ENCODE peak calls at places on chromosomes 6 and 20, in four cellular contexts. W is WTC11, F is HepG2, X is K562. Z is an unnamed sample.
A peak's percentile ranks its signal among the peaks of the same experiment; 100 is the strongest.

GRCh38 chr20:1656844-1657243 is 735 bp downstream of the SIRPG start:
- DNase-seq in W (no peak), F (no peak), X (no peak), Z (no peak)

GRCh38 chr20:5264807-5265206 is 51.9 kb downstream of the PROKR2 start:
- DNase-seq in W (no peak), F (no peak), X (no peak), Z (no peak)

GRCh38 chr6:81614292-81614691 is 138.2 kb downstream of the TENT5A start:
- DNase-seq in W (no peak), F (peak; percentile 13), X (no peak), Z (no peak)

GRCh38 chr6:100512203-100512862 is 47.6 kb upstream of the SIM1 start:
- DNase-seq in W (no peak), F (no peak), X (no peak), Z (no peak)

GRCh38 chr6:143286280-143286795 is 164.2 kb downstream of the ADAT2 start:
- DNase-seq in W (no peak), F (no peak), X (no peak), Z (no peak)

GRCh38 chr6:105250523-105250922 is 70.7 kb upstream of the POPDC3 start:
- DNase-seq in W (no peak), F (no peak), X (no peak), Z (no peak)

GRCh38 chr6:98839788-98840361 is 5.5 kb downstream of the POU3F2 start:
- DNase-seq in W (no peak), F (peak; percentile 27), X (no peak), Z (no peak)

GRCh38 chr6:53375851-53376250 is 27.1 kb upstream of the ELOVL5 start:
- DNase-seq in W (no peak), F (no peak), X (no peak), Z (no peak)

GRCh38 chr6:157813191-157813590 is 9.9 kb upstream of the SNX9 start:
- DNase-seq in W (no peak), F (no peak), X (no peak), Z (no peak)

GRCh38 chr20:10487354-10488115 is 52.4 kb downstream of the SLX4IP start:
- DNase-seq in W (no peak), F (no peak), X (no peak), Z (no peak)

GRCh38 chr6:144400321-144400720 is 115.2 kb downstream of the UTRN start:
- DNase-seq in W (no peak), F (no peak), X (no peak), Z (no peak)

GRCh38 chr20:17806739-17807441 is 107.1 kb downstream of the BANF2 start:
- DNase-seq in W (peak; percentile 62), F (no peak), X (peak; percentile 7), Z (no peak)

GRCh38 chr6:143607168-143607567 is 70.6 kb upstream of the PHACTR2 start:
- DNase-seq in W (no peak), F (no peak), X (no peak), Z (no peak)

GRCh38 chr20:56343861-56344381 is 14.9 kb upstream of the FAM210B start:
- DNase-seq in W (peak; percentile 90), F (no peak), X (peak; percentile 82), Z (peak; percentile 84)

GRCh38 chr20:22890605-22891300 is 144.4 kb upstream of the SSTR4 start:
- DNase-seq in W (no peak), F (no peak), X (no peak), Z (no peak)

GRCh38 chr6:104525677-104526322 is 333.9 kb downstream of the HACE1 start:
- DNase-seq in W (peak; percentile 73), F (peak; percentile 77), X (peak; percentile 90), Z (peak; percentile 84)

GRCh38 chr6:9250852-9251251 is 815.5 kb upstream of the SLC35B3 start:
- DNase-seq in W (peak; percentile 71), F (peak; percentile 16), X (no peak), Z (peak; percentile 37)

GRCh38 chr6:84967965-84968364 is 203.6 kb upstream of the TBX18 start:
- DNase-seq in W (no peak), F (no peak), X (no peak), Z (no peak)

GRCh38 chr6:11224252-11224965 is 8.1 kb downstream of the NEDD9 start:
- DNase-seq in W (no peak), F (no peak), X (no peak), Z (no peak)

GRCh38 chr20:11217322-11217989 is 543.7 kb upstream of the JAG1 start:
- DNase-seq in W (no peak), F (no peak), X (no peak), Z (no peak)

GRCh38 chr6:31903957-31904356 is 2.1 kb upstream of the ZBTB12 start:
- DNase-seq in W (no peak), F (no peak), X (no peak), Z (no peak)

GRCh38 chr20:17457064-17457463 is 74.1 kb downstream of the BFSP1 start:
- DNase-seq in W (no peak), F (no peak), X (no peak), Z (no peak)

GRCh38 chr6:73803562-73804221 is 107.7 kb downstream of the CD109 start:
- DNase-seq in W (peak; percentile 68), F (peak; percentile 35), X (peak; percentile 19), Z (peak; percentile 68)

GRCh38 chr6:36836091-36836770 is 3.0 kb downstream of the CPNE5 start:
- DNase-seq in W (no peak), F (no peak), X (no peak), Z (no peak)

GRCh38 chr6:158207452-158207788 is 39.3 kb downstream of the GTF2H5 start:
- DNase-seq in W (no peak), F (peak; percentile 80), X (no peak), Z (no peak)

GRCh38 chr20:44736170-44737021 is 9.3 kb upstream of the KCNK15 start:
- DNase-seq in W (peak; percentile 65), F (peak; percentile 96), X (peak; percentile 74), Z (peak; percentile 75)

GRCh38 chr6:137277971-137278602 is 58.9 kb upstream of the IFNGR1 start:
- DNase-seq in W (peak; percentile 22), F (peak; percentile 28), X (no peak), Z (peak; percentile 45)

GRCh38 chr6:87066449-87067288 is 28.2 kb downstream of the CGA start:
- DNase-seq in W (peak; percentile 14), F (peak; percentile 51), X (peak; percentile 31), Z (peak; percentile 58)

GRCh38 chr6:16466778-16467177 is 228.4 kb downstream of the GMPR start:
- DNase-seq in W (no peak), F (no peak), X (no peak), Z (no peak)
- TF ChIP-seq ELF4 in W (no peak), F (no peak), X (no peak), Z (no peak)

DNA sequence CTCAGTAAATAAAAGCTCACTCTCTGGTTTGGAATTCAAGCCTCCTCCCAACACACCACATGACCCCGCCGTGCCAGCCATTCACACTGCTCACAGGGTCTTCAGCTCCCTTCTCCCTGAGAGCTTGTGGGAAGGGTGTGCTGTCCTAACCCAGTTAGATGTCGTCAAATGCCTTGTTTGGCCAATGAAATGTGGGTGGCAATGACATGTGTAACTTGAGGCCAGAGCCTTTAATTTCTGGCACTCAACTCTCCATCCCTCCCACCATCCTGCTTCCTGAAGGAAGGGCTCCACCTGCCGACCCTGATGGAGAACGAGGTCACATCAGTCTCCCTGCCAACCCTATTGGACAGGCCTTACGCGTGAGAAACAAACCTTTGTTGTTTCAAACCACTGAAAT is 224.5 kb upstream of the AGPAT4 start:
- DNase-seq in W (peak; percentile 66), F (peak; percentile 36), X (peak; percentile 19), Z (peak; percentile 50)
- TF ChIP-seq SP1 in W (no peak), F (no peak), X (no peak), Z (no peak)

GRCh38 chr20:32970973-32971300 is 33.3 kb downstream of the SUN5 start:
- DNase-seq in W (peak; percentile 9), F (no peak), X (no peak), Z (no peak)

GRCh38 chr20:32971703-32972161 is 32.5 kb downstream of the SUN5 start:
- DNase-seq in W (no peak), F (no peak), X (no peak), Z (no peak)

GRCh38 chr20:32973077-32973717 is 31.0 kb downstream of the SUN5 start:
- DNase-seq in W (no peak), F (no peak), X (no peak), Z (no peak)

GRCh38 chr20:32970115-32970972 is 33.9 kb downstream of the SUN5 start:
- DNase-seq in W (peak; percentile 6), F (no peak), X (no peak), Z (no peak)

DNA sequence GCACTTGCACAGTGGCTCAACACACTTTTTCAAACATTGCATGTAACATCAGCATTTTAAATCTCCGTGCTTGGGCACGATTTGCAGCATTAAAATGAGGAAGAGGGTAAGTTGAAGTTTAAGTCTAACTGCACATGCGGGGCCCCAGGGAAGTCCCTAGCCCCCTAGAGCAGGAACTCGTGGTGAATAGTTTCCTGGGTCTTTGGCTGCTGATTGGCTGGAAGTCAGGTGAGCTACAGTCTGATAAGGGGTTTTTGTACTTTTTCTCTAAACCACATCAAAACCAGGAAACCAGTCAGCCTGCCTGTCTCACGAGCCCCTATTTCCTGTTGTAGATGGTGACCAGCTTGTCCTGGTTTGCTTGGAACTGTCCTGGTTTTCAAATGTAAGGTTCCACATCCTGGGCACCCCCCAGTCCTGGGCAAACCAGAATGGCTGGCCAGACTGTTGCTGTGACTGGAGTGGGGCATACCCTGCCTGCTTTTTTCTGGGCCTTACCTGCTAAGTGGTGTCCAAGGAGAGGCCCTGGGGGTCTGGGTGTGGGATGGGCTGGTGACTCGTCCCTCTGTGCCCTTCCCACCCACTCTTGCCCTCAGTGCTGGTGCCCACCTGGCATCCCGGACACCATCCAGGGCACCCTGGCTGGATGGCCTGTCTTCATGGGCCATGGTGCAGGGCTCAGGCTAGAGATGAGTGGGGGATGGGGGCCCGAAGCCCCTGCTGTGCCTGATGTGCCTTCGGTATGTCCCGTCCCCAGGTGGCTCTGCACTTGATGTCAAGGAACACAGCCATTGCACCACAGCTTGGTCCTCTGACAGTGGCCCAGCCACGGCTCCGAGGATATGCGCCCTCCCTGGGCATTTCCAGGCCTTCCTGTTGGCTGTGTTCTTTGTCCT is 31.8 kb downstream of the SUN5 start:
- DNase-seq in W (no peak), F (no peak), X (no peak), Z (no peak)
- TF ChIP-seq ELF4 in W (no peak), F (no peak), X (no peak), Z (no peak)

DNA sequence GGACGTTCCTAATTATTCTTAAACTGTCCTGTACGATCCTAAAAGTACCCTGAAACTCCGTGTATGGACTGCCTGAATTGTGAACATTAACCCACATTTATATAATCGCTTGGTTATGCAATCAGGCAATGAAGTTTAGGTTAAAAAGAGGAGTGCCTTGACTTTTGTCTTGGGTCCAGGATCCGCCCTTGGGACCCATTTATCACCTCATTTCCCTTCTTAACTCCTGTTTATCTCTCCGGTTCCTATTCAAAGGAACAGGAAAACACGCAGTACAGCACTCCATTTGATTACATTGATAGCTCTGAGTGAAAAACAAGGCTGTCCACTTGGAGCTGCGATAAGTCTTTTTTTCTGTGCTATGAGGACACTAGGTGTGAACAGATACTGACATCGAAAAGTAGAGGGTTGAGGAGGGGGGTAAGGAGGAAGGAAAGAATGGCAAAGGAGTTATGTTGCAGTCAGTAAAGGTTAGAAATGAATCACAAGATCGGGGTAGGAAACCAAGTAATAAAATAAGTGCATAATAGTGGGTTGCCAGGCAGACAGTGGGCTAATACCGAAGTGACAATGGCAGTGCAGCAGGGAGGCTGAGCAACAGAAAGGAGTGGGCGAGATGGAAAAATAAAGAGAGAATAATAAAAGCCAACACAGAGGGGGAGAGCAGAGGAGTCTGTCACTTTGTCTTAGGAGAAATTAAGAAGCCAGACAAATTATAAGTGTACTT is 15.9 kb upstream of the PCK1 start:
- DNase-seq in W (no peak), F (no peak), X (no peak), Z (no peak)
- TF ChIP-seq SP1 in W (no peak), F (no peak), X (no peak), Z (no peak)

Z was measured in HEK293T.